ENCODE peak calls at places on chromosome 16, in eight cellular contexts. K is cardiac fibroblast; S is naive thymus-derived CD8-positive, alpha-beta T cell; V is GM04504; J is ecto neural progenitor cell; C is activated CD4-positive, alpha-beta memory T cell treated with anti-CD3 and anti-CD28 coated beads, Interleukin-2, amount 10 ng/mL, durations not matched to agents 7 days and 5 days; G is activated effector memory CD4-positive, alpha-beta T cell treated with anti-CD3 and anti-CD28 coated beads, Interleukin-2, amount 50 U/mL, for 16 hours; N is stimulated activated CD4-positive, alpha-beta T cell treated with anti-CD3 and anti-CD28 coated beads, Interleukin-1b, Interleukin-23, amount 100 ng/mL, for 1 hour. R is an unnamed sample.

GRCh38 chr16:72064361-72064894 is 1.4 kb downstream of the HPR start:
- DNase-seq in J (no peak), N (no peak), G (no peak), C (no peak), K (no peak), S (no peak), V (no peak), R (no peak)

GRCh38 chr16:10693889-10694288 is 841 bp downstream of the TEKT5 start:
- DNase-seq in G (no peak), K (no peak), V (no peak), C (no peak), N (no peak), S (no peak), J (no peak), R (no peak)

GRCh38 chr16:73671102-73671501 is 623.2 kb upstream of the ZFHX3 start:
- DNase-seq in C (no peak), G (no peak), J (no peak), V (no peak), N (no peak), K (no peak), S (no peak), R (no peak)

GRCh38 chr16:51937771-51938170 is 609.2 kb downstream of the TOX3 start:
- DNase-seq in J (no peak), C (no peak), S (no peak), K (no peak), N (no peak), G (no peak), V (no peak), R (no peak)

GRCh38 chr16:66070140-66070887 is 296.2 kb upstream of the CDH5 start:
- DNase-seq in K (peak; percentile 97), J (no peak), S (no peak), C (no peak), N (no peak), G (no peak), V (no peak), R (no peak)

GRCh38 chr16:18800674-18801196 is 614 bp downstream of the ARL6IP1 start:
- DNase-seq in J (peak; percentile 61), C (no peak), V (no peak), S (no peak), K (peak; percentile 21), G (no peak), N (no peak), R (no peak)

GRCh38 chr16:3822366-3823045 is 58.0 kb downstream of the CREBBP start:
- DNase-seq in K (peak; percentile 28), N (no peak), C (no peak), G (no peak), S (no peak), V (peak; percentile 20), J (no peak), R (no peak)

GRCh38 chr16:81451753-81452680 is 7.4 kb downstream of the CMIP start:
- DNase-seq in N (no peak), G (peak; percentile 69), S (no peak), K (no peak), C (peak; percentile 36), J (no peak), V (no peak), R (no peak)

GRCh38 chr16:66903544-66904427 is 14.9 kb downstream of the CDH16 start:
- DNase-seq in S (no peak), C (no peak), J (no peak), N (no peak), K (no peak), G (no peak), V (no peak), R (no peak)

GRCh38 chr16:24990803-24991202 is 24.4 kb downstream of the ARHGAP17 start:
- DNase-seq in N (no peak), J (no peak), C (no peak), V (no peak), S (no peak), G (no peak), K (no peak), R (no peak)

GRCh38 chr16:83356266-83356665 is 451.5 kb upstream of the HSBP1 start:
- DNase-seq in N (no peak), C (no peak), J (no peak), G (no peak), K (peak; percentile 79), V (peak; percentile 35), S (no peak), R (no peak)

GRCh38 chr16:14501331-14502255 is 128.5 kb downstream of the PARN start:
- DNase-seq in G (no peak), J (peak; percentile 65), S (no peak), V (peak; percentile 90), K (peak; percentile 98), C (no peak), N (no peak), R (peak; percentile 78)

GRCh38 chr16:88084881-88085280 is 133.6 kb downstream of the BANP start:
- DNase-seq in G (no peak), C (no peak), S (no peak), N (no peak), V (peak; percentile 56), K (peak; percentile 34), J (no peak), R (no peak)

GRCh38 chr16:19429271-19429670 is 11.6 kb downstream of the TMC5 start:
- DNase-seq in C (no peak), N (no peak), K (no peak), J (no peak), V (no peak), G (no peak), S (no peak), R (no peak)

GRCh38 chr16:57562669-57563486 is 20.4 kb downstream of the ADGRG5 start:
- DNase-seq in N (no peak), C (no peak), K (no peak), V (no peak), G (no peak), S (no peak), J (no peak), R (no peak)

GRCh38 chr16:28258571-28258970 is 33.8 kb upstream of the SBK1 start:
- DNase-seq in V (no peak), C (no peak), J (no peak), K (peak; percentile 26), S (no peak), N (no peak), G (no peak), R (no peak)

GRCh38 chr16:28554634-28555423 is 1.1 kb downstream of the SGF29 start:
- DNase-seq in N (no peak), K (no peak), J (no peak), V (no peak), S (no peak), C (no peak), G (no peak), R (no peak)

GRCh38 chr16:78507576-78507975 is 408.1 kb downstream of the WWOX start:
- DNase-seq in N (no peak), K (no peak), C (no peak), S (no peak), V (no peak), J (no peak), G (no peak), R (no peak)

GRCh38 chr16:86089341-86089900 is 190.5 kb downstream of the IRF8 start:
- DNase-seq in G (peak; percentile 27), V (no peak), S (no peak), C (no peak), J (no peak), N (no peak), K (no peak), R (no peak)

GRCh38 chr16:88423448-88423850 is 29.6 kb upstream of the ZFPM1 start:
- DNase-seq in J (no peak), S (no peak), C (no peak), N (no peak), K (no peak), V (no peak), G (no peak), R (no peak)

GRCh38 chr16:55471448-55472097 is 7.4 kb upstream of the MMP2 start:
- DNase-seq in N (no peak), K (peak; percentile 73), G (no peak), S (no peak), J (no peak), C (peak; percentile 24), V (peak; percentile 71), R (no peak)

GRCh38 chr16:16850274-16850673 is 471.3 kb downstream of the NPIPA7 start:
- DNase-seq in J (no peak), N (no peak), K (no peak), G (no peak), S (no peak), C (no peak), V (no peak), R (no peak)

GRCh38 chr16:50530277-50531236 is 17.6 kb upstream of the NKD1 start:
- DNase-seq in C (no peak), N (no peak), K (no peak), J (peak; percentile 32), S (no peak), V (no peak), G (no peak), R (no peak)

GRCh38 chr16:82432261-82432660 is 194.5 kb upstream of the CDH13 start:
- DNase-seq in V (no peak), K (no peak), S (no peak), G (no peak), J (no peak), C (no peak), N (no peak), R (no peak)

GRCh38 chr16:81659249-81659648 is 119.8 kb upstream of the PLCG2 start:
- DNase-seq in J (no peak), G (no peak), C (no peak), S (no peak), N (no peak), K (no peak), V (no peak), R (no peak)

GRCh38 chr16:6684076-6684673 is 648.5 kb upstream of the RBFOX1 start:
- DNase-seq in C (no peak), N (no peak), V (no peak), S (no peak), G (no peak), J (peak; percentile 52), K (no peak), R (no peak)

GRCh38 chr16:67415872-67416793 is at the start of gene ZDHHC1:
- DNase-seq in J (peak; percentile 89), N (no peak), S (peak; percentile 50), G (peak; percentile 81), K (peak; percentile 74), C (peak; percentile 55), V (peak; percentile 36), R (no peak)

GRCh38 chr16:25097304-25097988 is 14.1 kb upstream of the LCMT1 start:
- DNase-seq in S (no peak), N (no peak), C (no peak), V (no peak), J (no peak), K (no peak), G (no peak), R (no peak)

GRCh38 chr16:83116274-83116892 is 489.6 kb downstream of the CDH13 start:
- DNase-seq in C (no peak), K (no peak), J (no peak), N (no peak), S (no peak), V (no peak), G (no peak), R (no peak)

GRCh38 chr16:70320121-70320520 is 21.1 kb downstream of the DDX19B start:
- DNase-seq in K (no peak), N (no peak), V (no peak), C (no peak), G (peak; percentile 1), S (no peak), J (no peak), R (no peak)

GRCh38 chr16:72443809-72444208 is 271.9 kb upstream of the PMFBP1 start:
- DNase-seq in V (no peak), C (no peak), J (no peak), G (no peak), N (no peak), S (no peak), K (no peak), R (no peak)

GRCh38 chr16:67445441-67445912 is 14.6 kb downstream of the HSD11B2 start:
- DNase-seq in N (no peak), K (no peak), G (no peak), J (no peak), C (no peak), V (no peak), S (no peak), R (no peak)

GRCh38 chr16:85360323-85361277 is 248.3 kb upstream of the CIBAR2 start:
- DNase-seq in S (no peak), K (no peak), C (no peak), G (no peak), V (no peak), J (no peak), N (no peak), R (no peak)

GRCh38 chr16:72938426-72939164 is 109.3 kb downstream of the ZFHX3 start:
- DNase-seq in G (peak; percentile 48), N (no peak), S (no peak), C (no peak), K (peak; percentile 90), J (no peak), V (peak; percentile 75), R (no peak)

R was measured in BJ.